ENCODE peak calls at places on chromosomes 7 and 10, in five cellular contexts. N is astrocyte, R is esophagus muscularis mucosa, P is astrocyte of the cerebellum, C is heart right ventricle. Q is an unnamed sample.
A peak's percentile ranks its signal among the peaks of the same experiment; 100 is the strongest.

GRCh38 chr7:158392251-158392650 is 195.4 kb downstream of the PTPRN2 start:
- DNase-seq in C (no peak), P (no peak), N (no peak), R (no peak), Q (no peak)

GRCh38 chr7:41449694-41450093 is 253.2 kb downstream of the INHBA start:
- DNase-seq in C (no peak), P (no peak), R (peak; percentile 39), N (no peak), Q (no peak)

GRCh38 chr7:51121036-51121780 is 195.4 kb downstream of the COBL start:
- DNase-seq in C (no peak), N (no peak), R (no peak), P (no peak), Q (no peak)

GRCh38 chr10:77493851-77494788 is 143.5 kb downstream of the KCNMA1 start:
- DNase-seq in P (peak; percentile 51), N (peak; percentile 44), C (no peak), R (no peak), Q (no peak)

GRCh38 chr7:155618708-155619633 is 25.5 kb upstream of the RBM33 start:
- DNase-seq in C (no peak), R (no peak), N (peak; percentile 23), P (no peak), Q (no peak)

GRCh38 chr10:127200646-127201045 is 4.3 kb upstream of the INSYN2A start:
- DNase-seq in R (no peak), P (no peak), N (no peak), C (no peak), Q (no peak)

GRCh38 chr10:34539533-34540315 is 275.4 kb downstream of the PARD3 start:
- DNase-seq in C (no peak), N (no peak), P (no peak), R (no peak), Q (no peak)

GRCh38 chr10:89351402-89352038 is 23.7 kb downstream of the IFIT3 start:
- DNase-seq in P (no peak), N (peak; percentile 61), C (no peak), R (no peak), Q (no peak)

GRCh38 chr10:116444527-116445142 is 17.0 kb downstream of the PNLIPRP3 start:
- DNase-seq in C (no peak), N (peak; percentile 16), P (peak; percentile 8), R (no peak), Q (no peak)

GRCh38 chr7:41997151-41997550 is 239.9 kb downstream of the GLI3 start:
- DNase-seq in P (no peak), C (no peak), N (no peak), R (no peak), Q (no peak)

GRCh38 chr10:119700321-119700954 is 25.4 kb upstream of the INPP5F start:
- DNase-seq in P (no peak), R (no peak), N (no peak), C (no peak), Q (no peak)

GRCh38 chr7:836429-836828 is 4.2 kb downstream of the SUN1 start:
- DNase-seq in N (peak; percentile 34), R (no peak), C (no peak), P (no peak), Q (no peak)

GRCh38 chr10:3054183-3054815 is 13.0 kb upstream of the PFKP start:
- DNase-seq in R (no peak), N (no peak), C (no peak), P (no peak), Q (no peak)

GRCh38 chr10:124743188-124744046 is 761 bp downstream of the FAM53B start:
- DNase-seq in R (peak; percentile 92), N (no peak), P (no peak), C (peak; percentile 60), Q (no peak)

GRCh38 chr10:91879514-91880170 is 29.6 kb downstream of the FGFBP3 start:
- DNase-seq in P (no peak), C (no peak), N (no peak), R (no peak), Q (no peak)

GRCh38 chr7:141012044-141012685 is 2.6 kb downstream of the MRPS33 start:
- DNase-seq in R (no peak), C (peak; percentile 23), P (peak; percentile 43), N (peak; percentile 23), Q (peak; percentile 12)

GRCh38 chr10:20552382-20552781 is 344.7 kb downstream of the NEBL start:
- DNase-seq in C (no peak), R (no peak), N (peak; percentile 10), P (no peak), Q (no peak)

GRCh38 chr10:59176241-59177030 is at the start of gene PHYHIPL:
- DNase-seq in C (no peak), R (no peak), N (no peak), P (no peak), Q (no peak)

GRCh38 chr7:143345428-143345900 is 17.0 kb downstream of the FAM131B start:
- DNase-seq in R (no peak), P (no peak), C (peak; percentile 48), N (peak; percentile 23), Q (no peak)

GRCh38 chr10:90723416-90724068 is 134.3 kb downstream of the HTR7 start:
- DNase-seq in C (no peak), R (no peak), N (no peak), P (no peak), Q (no peak)

GRCh38 chr10:60236869-60237524 is 152.7 kb downstream of the ANK3 start:
- DNase-seq in P (no peak), R (no peak), C (peak; percentile 21), N (peak; percentile 12), Q (no peak)

GRCh38 chr7:105906690-105907089 is 30.3 kb upstream of the ATXN7L1 start:
- DNase-seq in N (peak; percentile 12), P (no peak), R (no peak), C (no peak), Q (no peak)

GRCh38 chr7:157843336-157844140 is 506.7 kb downstream of the DNAJB6 start:
- DNase-seq in P (no peak), N (no peak), C (no peak), R (no peak), Q (no peak)

GRCh38 chr7:77242535-77242934 is 42.9 kb upstream of the FGL2 start:
- DNase-seq in P (no peak), C (no peak), N (no peak), R (peak; percentile 68), Q (no peak)

GRCh38 chr7:1886361-1887064 is 216.4 kb downstream of the ELFN1 start:
- DNase-seq in R (no peak), C (peak; percentile 62), N (no peak), P (no peak), Q (no peak)

GRCh38 chr7:42527004-42527403 is 290.0 kb upstream of the GLI3 start:
- DNase-seq in C (no peak), P (no peak), N (peak; percentile 4), R (no peak), Q (no peak)

GRCh38 chr7:75575488-75576112 is 83.5 kb downstream of the SPDYE5 start:
- DNase-seq in N (no peak), P (no peak), C (no peak), R (no peak), Q (no peak)

GRCh38 chr10:79414714-79415113 is 30.7 kb downstream of the ZCCHC24 start:
- DNase-seq in R (no peak), P (no peak), N (no peak), C (no peak), Q (no peak)

GRCh38 chr10:132407846-132408278 is 10.9 kb downstream of the PWWP2B start:
- DNase-seq in C (peak; percentile 47), N (no peak), R (no peak), P (no peak), Q (no peak)

GRCh38 chr10:99522078-99522479 is 10.7 kb upstream of the NKX2-3 start:
- DNase-seq in P (no peak), R (no peak), C (no peak), N (no peak), Q (no peak)

GRCh38 chr7:96949766-96950165 is 55.6 kb upstream of the DLX6 start:
- DNase-seq in C (no peak), N (peak; percentile 52), R (no peak), P (peak; percentile 75), Q (no peak)

GRCh38 chr10:77837248-77837924 is 89.2 kb downstream of the DLG5 start:
- DNase-seq in R (no peak), P (peak; percentile 27), N (peak; percentile 56), C (no peak), Q (peak; percentile 31)

GRCh38 chr10:28367865-28368541 is 65.1 kb upstream of the MPP7 start:
- DNase-seq in P (no peak), N (no peak), R (no peak), C (no peak), Q (no peak)
- H3K4me3 ChIP-seq in P (no peak overlapping the region), N (no peak overlapping the region), R (no peak overlapping the region), C (no peak overlapping the region), Q (no peak overlapping the region)

GRCh38 chr7:98284335-98285036 is 3.0 kb downstream of the BRI3 start:
- DNase-seq in P (no peak), C (peak; percentile 78), N (peak; percentile 60), R (peak; percentile 94), Q (no peak)
- H3K4me3 ChIP-seq in P (peak overlapping the region; percentile 93), C (peak overlapping the region; percentile 92), N (peak overlapping the region; percentile 84), R (peak overlapping the region; percentile 99), Q (peak overlapping the region; percentile 89)

GRCh38 chr7:30263090-30263710 is 21.2 kb upstream of the ZNRF2 start:
- DNase-seq in P (no peak), R (no peak), N (no peak), C (no peak), Q (no peak)
- H3K4me3 ChIP-seq in P (no peak overlapping the region), R (no peak overlapping the region), N (no peak overlapping the region), C (no peak overlapping the region), Q (no peak overlapping the region)

DNA sequence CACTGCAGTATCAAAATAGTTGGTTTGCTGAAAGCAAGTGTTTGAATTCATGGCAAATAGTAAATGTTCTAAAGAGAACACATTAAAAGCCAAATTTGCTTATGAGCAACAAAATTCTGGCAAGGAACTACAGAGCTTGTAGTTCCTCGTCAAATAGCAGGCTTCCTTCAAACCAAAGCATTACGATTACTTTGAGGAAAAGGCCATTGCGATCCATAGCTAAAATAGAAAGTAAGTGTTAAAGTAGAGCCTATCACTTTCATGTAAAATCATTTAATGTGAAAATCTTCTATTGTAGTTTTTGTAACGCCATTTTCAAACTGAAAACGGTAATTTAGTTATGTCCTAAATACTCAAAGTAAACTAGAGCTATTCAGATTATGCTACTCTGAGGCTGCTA is 20.1 kb downstream of the CACNA2D1 start:
- DNase-seq in R (no peak), N (no peak), C (no peak), P (no peak), Q (no peak)
- H3K4me3 ChIP-seq in R (no peak overlapping the region), N (no peak overlapping the region), C (no peak overlapping the region), P (no peak overlapping the region), Q (no peak overlapping the region)

GRCh38 chr10:69414036-69415018 is 2.4 kb downstream of the TACR2 start:
- DNase-seq in N (no peak), R (no peak), P (no peak), C (no peak), Q (no peak)
- H3K4me3 ChIP-seq in N (no peak overlapping the region), R (peak overlapping the region; percentile 50), P (no peak overlapping the region), C (no peak overlapping the region), Q (no peak overlapping the region)

Q was measured in skeletal muscle cell.